ENCODE peak calls at places on chromosomes 16 and 17, in four cellular contexts. M is cardiac muscle cell, P is Panc1, Q is lung. V is an unnamed sample.

GRCh38 chr17:32467949-32468348 is 18.8 kb upstream of the CDK5R1 start:
- DNase-seq in M (no peak), Q (no peak), P (no peak), V (no peak)

GRCh38 chr16:87560428-87561199 is 41.7 kb upstream of the JPH3 start:
- DNase-seq in P (no peak), Q (peak; percentile 45), M (peak; percentile 52), V (no peak)

GRCh38 chr17:3534881-3535252 is 22.7 kb downstream of the TRPV3 start:
- DNase-seq in Q (no peak), M (peak; percentile 75), P (no peak), V (no peak)

GRCh38 chr17:63435681-63436522 is 10.2 kb downstream of the CYB561 start:
- DNase-seq in P (no peak), Q (no peak), M (no peak), V (peak; percentile 65)

GRCh38 chr17:63222655-63223054 is 223.5 kb downstream of the CYB561 start:
- DNase-seq in Q (no peak), P (no peak), M (peak; percentile 6), V (no peak)

GRCh38 chr16:54268340-54268739 is 18.2 kb downstream of the IRX3 start:
- DNase-seq in M (no peak), P (no peak), Q (no peak), V (no peak)

GRCh38 chr16:57479422-57480126 is 6.7 kb downstream of the DOK4 start:
- DNase-seq in Q (no peak), M (peak; percentile 82), P (no peak), V (no peak)

GRCh38 chr16:68368602-68368944 is 57.8 kb downstream of the PRMT7 start:
- DNase-seq in M (no peak), P (no peak), Q (no peak), V (no peak)

GRCh38 chr17:65856865-65857264 is 295.4 kb upstream of the AXIN2 start:
- DNase-seq in Q (no peak), P (no peak), M (peak; percentile 21), V (no peak)

GRCh38 chr17:57861000-57861736 is 11.3 kb upstream of the MRPS23 start:
- DNase-seq in Q (peak; percentile 72), M (no peak), P (no peak), V (peak; percentile 64)

GRCh38 chr17:42050360-42051012 is at the start of gene C17orf113:
- DNase-seq in M (peak; percentile 32), Q (peak; percentile 56), P (no peak), V (peak; percentile 78)

GRCh38 chr17:66494023-66494803 is 191.8 kb downstream of the PRKCA start:
- DNase-seq in Q (no peak), M (peak; percentile 85), P (peak; percentile 38), V (no peak)

GRCh38 chr17:76720941-76721340 is 5.5 kb downstream of the JMJD6 start:
- DNase-seq in Q (no peak), M (no peak), P (no peak), V (no peak)

GRCh38 chr16:4744758-4745569 is 10.6 kb downstream of the DNAAF8 start:
- DNase-seq in Q (no peak), M (no peak), P (no peak), V (no peak)

GRCh38 chr16:89044394-89045180 is 49.1 kb upstream of the ACSF3 start:
- DNase-seq in M (no peak), P (no peak), Q (no peak), V (no peak)

GRCh38 chr17:39753514-39754160 is 15.9 kb downstream of the GRB7 start:
- DNase-seq in P (no peak), Q (peak; percentile 47), M (no peak), V (peak; percentile 61)

GRCh38 chr17:20114466-20114865 is 105.3 kb downstream of the SPECC1 start:
- DNase-seq in P (no peak), Q (no peak), M (no peak), V (no peak)

GRCh38 chr16:4697867-4698291 is 4.5 kb downstream of the NUDT16L1 start:
- DNase-seq in Q (no peak), M (no peak), P (no peak), V (no peak)

GRCh38 chr16:569445-570254 is at the start of gene PIGQ:
- DNase-seq in Q (peak; percentile 60), P (no peak), M (peak; percentile 69), V (peak; percentile 42)

GRCh38 chr16:14284371-14284770 is 213.3 kb downstream of the MRTFB start:
- DNase-seq in Q (no peak), M (no peak), P (no peak), V (no peak)

GRCh38 chr17:69577098-69577497 is 162.6 kb downstream of the MAP2K6 start:
- DNase-seq in M (no peak), P (no peak), Q (no peak), V (peak; percentile 75)

GRCh38 chr16:63324306-63324705 is 1288.1 kb upstream of the CDH8 start:
- DNase-seq in P (no peak), Q (no peak), M (no peak), V (no peak)

GRCh38 chr17:78082988-78083387 is 45.6 kb downstream of the TMC6 start:
- DNase-seq in M (no peak), Q (no peak), P (no peak), V (no peak)

GRCh38 chr16:19490619-19491018 is 31.3 kb downstream of the GDE1 start:
- DNase-seq in P (no peak), M (no peak), Q (no peak), V (no peak)

GRCh38 chr16:87464691-87465300 is 28.0 kb downstream of the ZCCHC14 start:
- DNase-seq in M (peak; percentile 94), Q (peak; percentile 77), P (no peak), V (peak; percentile 84)

GRCh38 chr17:39626171-39626670 is 531 bp upstream of the PPP1R1B start:
- DNase-seq in P (no peak), Q (no peak), M (no peak), V (no peak)

GRCh38 chr16:67027046-67027445 is 1.9 kb upstream of the CBFB start:
- DNase-seq in Q (no peak), P (no peak), M (no peak), V (no peak)

GRCh38 chr17:50533720-50534148 is 1.2 kb downstream of the EPN3 start:
- DNase-seq in P (no peak), M (peak; percentile 77), Q (no peak), V (peak; percentile 84)

GRCh38 chr17:58312824-58313223 is 15.8 kb downstream of the TSPOAP1 start:
- DNase-seq in P (no peak), Q (no peak), M (no peak), V (no peak)

GRCh38 chr17:80945736-80946135 is 45.9 kb upstream of the CHMP6 start:
- DNase-seq in Q (no peak), M (no peak), P (no peak), V (no peak)
- H3K27me3 ChIP-seq in Q (no peaks in the 10 kb centered on the region), M (no peaks in the 10 kb centered on the region), P (no peaks in the 10 kb centered on the region), V (no peaks in the 10 kb centered on the region)

GRCh38 chr17:44932096-44932495 is 15.5 kb downstream of the KIF18B start:
- DNase-seq in Q (no peak), P (no peak), M (no peak), V (no peak)

GRCh38 chr17:44931376-44931775 is 16.1 kb upstream of the GFAP start:
- DNase-seq in M (no peak), Q (no peak), P (no peak), V (no peak)

GRCh38 chr17:44932526-44933097 is 15.0 kb downstream of the KIF18B start:
- DNase-seq in M (no peak), P (no peak), Q (no peak), V (no peak)

GRCh38 chr17:44928950-44929720 is 13.8 kb upstream of the GFAP start:
- DNase-seq in M (no peak), P (no peak), Q (no peak), V (no peak)

GRCh38 chr17:44930667-44931066 is 15.4 kb upstream of the GFAP start:
- DNase-seq in M (no peak), Q (no peak), P (no peak), V (no peak)
- H3K36me3 ChIP-seq in M (peaks cover 4% of the 10 kb centered on the region), Q (no peaks in the 10 kb centered on the region), P (peaks cover 2% of the 10 kb centered on the region), V (no peaks in the 10 kb centered on the region)

GRCh38 chr16:23509763-23510153 is 536 bp downstream of the GGA2 start:
- DNase-seq in P (no peak), Q (no peak), M (peak; percentile 38), V (peak; percentile 46)
- TF ChIP-seq CTCF in P (no peak), Q (no peak), M (no peak), V (no peak)

GRCh38 chr16:25690563-25691143 is 1.1 kb upstream of the HS3ST4 start:
- DNase-seq in P (no peak), Q (no peak), M (no peak), V (no peak)

GRCh38 chr16:25692734-25693508 is 1.2 kb downstream of the HS3ST4 start:
- DNase-seq in P (no peak), M (no peak), Q (no peak), V (no peak)

GRCh38 chr16:25692307-25692706 is 548 bp downstream of the HS3ST4 start:
- DNase-seq in P (no peak), Q (no peak), M (no peak), V (no peak)

GRCh38 chr16:25691519-25692091 is at the start of gene HS3ST4:
- DNase-seq in M (no peak), P (no peak), Q (no peak), V (no peak)

DNA sequence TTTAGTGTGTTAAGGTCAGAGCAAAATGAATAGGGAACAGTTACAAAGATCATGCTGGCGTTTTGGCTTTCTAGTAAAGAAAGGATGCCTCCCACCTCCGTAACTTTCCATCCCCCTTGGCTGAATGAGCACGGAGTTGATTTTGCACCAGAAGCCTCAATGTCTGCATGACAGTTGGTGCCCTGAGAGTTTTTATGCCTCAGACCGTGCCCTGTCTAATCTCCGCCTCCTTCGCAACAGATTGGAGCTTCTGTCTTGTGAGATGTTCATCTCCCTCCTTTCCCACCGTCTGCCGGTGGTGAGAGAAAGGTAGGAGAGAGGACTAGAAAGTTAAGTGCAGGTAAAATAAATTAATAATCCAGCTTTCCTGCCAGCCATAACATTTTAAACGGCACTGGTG is 1.9 kb downstream of the HS3ST4 start:
- DNase-seq in M (no peak), P (no peak), Q (no peak), V (no peak)
- H3K27me3 ChIP-seq in M (peaks cover 68% of the 10 kb centered on the region), P (peaks cover 31% of the 10 kb centered on the region), Q (peaks cover 13% of the 10 kb centered on the region), V (peaks cover 4% of the 10 kb centered on the region)

DNA sequence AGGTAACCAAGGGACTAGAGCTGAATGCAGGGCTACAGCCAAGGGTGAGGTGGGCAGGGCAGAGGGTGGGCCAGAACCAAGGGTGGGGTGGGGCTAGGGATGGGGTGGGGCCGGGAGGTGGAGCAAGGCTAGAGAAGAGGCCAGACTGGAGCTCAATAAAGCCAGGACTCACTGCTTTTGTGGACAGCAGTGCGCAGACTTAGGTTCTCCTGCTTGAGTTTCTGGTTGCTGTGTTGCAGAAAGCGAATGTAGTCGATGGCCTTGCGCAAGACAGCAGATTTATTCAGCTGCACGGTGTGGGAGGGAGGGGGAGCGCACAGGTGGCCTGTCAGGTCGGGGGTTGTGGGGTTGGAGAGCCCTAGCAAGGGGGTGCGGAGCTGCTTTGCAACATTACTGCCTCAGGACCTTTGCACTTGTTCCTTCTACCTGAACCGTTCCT is 18.7 kb downstream of the SREBF1 start:
- DNase-seq in Q (no peak), P (no peak), M (peak; percentile 52), V (peak; percentile 46)
- H3K36me3 ChIP-seq in Q (peaks cover 3% of the 10 kb centered on the region), P (no peaks in the 10 kb centered on the region), M (no peaks in the 10 kb centered on the region), V (peaks cover 52% of the 10 kb centered on the region)

V was measured in thyroid gland.